ENCODE peak calls at places on chromosome 16, in ten cellular contexts. F is upper lobe of right lung; Q is ascending aorta; D is osteoblast; N is pancreas; V is effector memory CD4-positive, alpha-beta T cell; G is psoas muscle; J is fibroblast of lung; Y is colonic mucosa; T is PC-9. L is an unnamed sample.

GRCh38 chr16:82936941-82937551 is 310.3 kb downstream of the CDH13 start:
- DNase-seq in F (no peak), Q (no peak), D (no peak), N (no peak), V (no peak), G (no peak), J (peak; percentile 85), Y (no peak), T (no peak), L (no peak)

GRCh38 chr16:53608094-53608493 is 95.6 kb downstream of the RPGRIP1L start:
- DNase-seq in F (no peak), Q (no peak), D (peak; percentile 2), N (no peak), V (no peak), G (no peak), J (no peak), Y (no peak), T (no peak), L (no peak)

GRCh38 chr16:58331024-58331707 is 36.3 kb upstream of the PRSS54 start:
- DNase-seq in F (no peak), Q (no peak), D (no peak), N (no peak), V (no peak), G (no peak), J (peak; percentile 8), Y (no peak), T (no peak), L (peak; percentile 28)

GRCh38 chr16:6335072-6335471 is 997.6 kb upstream of the RBFOX1 start:
- DNase-seq in F (no peak), Q (no peak), D (no peak), N (no peak), V (no peak), G (no peak), J (no peak), Y (no peak), T (no peak), L (peak; percentile 61)

GRCh38 chr16:65908568-65908967 is 457.9 kb upstream of the CDH5 start:
- DNase-seq in F (no peak), Q (no peak), D (no peak), N (no peak), V (no peak), G (no peak), J (no peak), Y (no peak), T (no peak), L (peak; percentile 35)

GRCh38 chr16:54000361-54000760 is 286.2 kb downstream of the IRX3 start:
- DNase-seq in F (no peak), Q (no peak), D (no peak), N (no peak), V (no peak), G (no peak), J (no peak), Y (no peak), T (no peak), L (no peak)

GRCh38 chr16:16144416-16144815 is 78.9 kb downstream of the ABCC6 start:
- DNase-seq in F (no peak), Q (no peak), D (no peak), N (no peak), V (no peak), G (no peak), J (peak; percentile 58), Y (no peak), T (no peak), L (no peak)

GRCh38 chr16:2056681-2057407 is 9.1 kb downstream of the TSC2 start:
- DNase-seq in F (no peak), Q (no peak), D (no peak), N (peak; percentile 64), V (no peak), G (no peak), J (no peak), Y (no peak), T (no peak), L (no peak)

GRCh38 chr16:65218348-65218747 is 96.5 kb upstream of the CDH11 start:
- DNase-seq in F (no peak), Q (no peak), D (no peak), N (no peak), V (no peak), G (no peak), J (no peak), Y (no peak), T (no peak), L (no peak)

GRCh38 chr16:814974-815373 is 14.4 kb upstream of the GNG13 start:
- DNase-seq in F (no peak), Q (no peak), D (peak; percentile 94), N (no peak), V (no peak), G (no peak), J (peak; percentile 71), Y (no peak), T (no peak), L (no peak)

GRCh38 chr16:84554627-84555328 is 50.3 kb upstream of the MEAK7 start:
- DNase-seq in F (no peak), Q (no peak), D (no peak), N (no peak), V (no peak), G (no peak), J (no peak), Y (no peak), T (no peak), L (no peak)

GRCh38 chr16:19348578-19349315 is 63.2 kb downstream of the CLEC19A start:
- DNase-seq in F (no peak), Q (no peak), D (no peak), N (no peak), V (no peak), G (no peak), J (peak; percentile 53), Y (no peak), T (no peak), L (peak; percentile 80)

GRCh38 chr16:89549007-89549700 is 11.3 kb upstream of the RPL13 start:
- DNase-seq in F (no peak), Q (no peak), D (no peak), N (no peak), V (no peak), G (no peak), J (no peak), Y (no peak), T (no peak), L (no peak)
- H3K36me3 ChIP-seq in F (peaks cover 74% of the 10 kb centered on the region), Q (peaks cover 100% of the 10 kb centered on the region), D (peaks cover 80% of the 10 kb centered on the region), N (no peaks in the 10 kb centered on the region), V (peaks cover 61% of the 10 kb centered on the region), G (peaks cover 99% of the 10 kb centered on the region), J (peaks cover 27% of the 10 kb centered on the region), Y (peaks cover 16% of the 10 kb centered on the region), T (peaks cover 9% of the 10 kb centered on the region), L (peaks cover 98% of the 10 kb centered on the region)

GRCh38 chr16:86990451-86990850 is 326.7 kb downstream of the C16orf95 start:
- DNase-seq in F (no peak), Q (no peak), D (peak; percentile 27), N (no peak), V (no peak), G (no peak), J (no peak), Y (no peak), T (no peak), L (no peak)
- H3K27me3 ChIP-seq in F (peaks cover 16% of the 10 kb centered on the region), Q (no peaks in the 10 kb centered on the region), D (no peaks in the 10 kb centered on the region), N (no peaks in the 10 kb centered on the region), V (no peaks in the 10 kb centered on the region), G (no peaks in the 10 kb centered on the region), J (no peaks in the 10 kb centered on the region), Y (no peaks in the 10 kb centered on the region), T (peaks cover 93% of the 10 kb centered on the region), L (peaks cover 96% of the 10 kb centered on the region)

GRCh38 chr16:87446479-87446878 is 46.3 kb downstream of the ZCCHC14 start:
- DNase-seq in F (no peak), Q (no peak), D (no peak), N (no peak), V (no peak), G (no peak), J (no peak), Y (no peak), T (no peak), L (no peak)
- H3K36me3 ChIP-seq in F (peaks cover 44% of the 10 kb centered on the region), Q (peaks cover 20% of the 10 kb centered on the region), D (peaks cover 27% of the 10 kb centered on the region), N (no peaks in the 10 kb centered on the region), V (peaks cover 6% of the 10 kb centered on the region), G (peaks cover 39% of the 10 kb centered on the region), J (no peaks in the 10 kb centered on the region), Y (no peaks in the 10 kb centered on the region), T (peaks cover 3% of the 10 kb centered on the region), L (peaks cover 55% of the 10 kb centered on the region)

DNA sequence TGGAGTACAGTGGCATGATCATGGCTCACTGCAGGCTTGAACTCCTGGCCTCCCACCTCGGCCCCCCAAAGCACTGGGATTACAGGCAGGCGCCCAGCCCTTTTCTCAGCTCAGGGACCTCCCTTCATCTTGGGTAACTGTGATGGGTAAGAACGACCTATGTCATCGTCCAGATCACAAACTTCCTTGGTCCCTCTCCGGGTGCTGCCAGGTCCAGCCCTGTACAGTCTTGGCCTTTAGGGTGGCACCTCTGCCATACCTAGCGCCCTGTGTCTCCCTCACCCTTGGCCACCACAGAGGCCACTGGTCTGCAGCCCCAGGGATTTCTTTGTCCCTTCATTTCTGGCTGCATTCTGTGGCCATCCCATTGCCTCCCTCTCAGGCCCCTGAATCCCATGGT is 29.7 kb upstream of the ZFP90 start:
- DNase-seq in F (no peak), Q (no peak), D (no peak), N (peak; percentile 41), V (no peak), G (no peak), J (no peak), Y (no peak), T (no peak), L (no peak)
- H3K27me3 ChIP-seq in F (no peaks in the 10 kb centered on the region), Q (no peaks in the 10 kb centered on the region), D (peaks cover 9% of the 10 kb centered on the region), N (no peaks in the 10 kb centered on the region), V (peaks cover 3% of the 10 kb centered on the region), G (no peaks in the 10 kb centered on the region), J (no peaks in the 10 kb centered on the region), Y (no peaks in the 10 kb centered on the region), T (no peaks in the 10 kb centered on the region), L (peaks cover 6% of the 10 kb centered on the region)

GRCh38 chr16:56202036-56202435 is 10.7 kb downstream of the GNAO1 start:
- DNase-seq in F (no peak), Q (no peak), D (no peak), N (no peak), V (no peak), G (no peak), J (peak; percentile 23), Y (no peak), T (peak; percentile 62), L (no peak)
- H3K36me3 ChIP-seq in F (no peaks in the 10 kb centered on the region), Q (no peaks in the 10 kb centered on the region), D (no peaks in the 10 kb centered on the region), N (no peaks in the 10 kb centered on the region), V (no peaks in the 10 kb centered on the region), G (no peaks in the 10 kb centered on the region), J (no peaks in the 10 kb centered on the region), Y (no peaks in the 10 kb centered on the region), T (no peaks in the 10 kb centered on the region), L (no peaks in the 10 kb centered on the region)

GRCh38 chr16:77148121-77148520 is 42.9 kb upstream of the MON1B start:
- DNase-seq in F (no peak), Q (no peak), D (no peak), N (no peak), V (no peak), G (no peak), J (no peak), Y (no peak), T (no peak), L (no peak)
- H3K27me3 ChIP-seq in F (no peaks in the 10 kb centered on the region), Q (no peaks in the 10 kb centered on the region), D (no peaks in the 10 kb centered on the region), N (no peaks in the 10 kb centered on the region), V (no peaks in the 10 kb centered on the region), G (no peaks in the 10 kb centered on the region), J (no peaks in the 10 kb centered on the region), Y (no peaks in the 10 kb centered on the region), T (peaks cover 31% of the 10 kb centered on the region), L (no peaks in the 10 kb centered on the region)

DNA sequence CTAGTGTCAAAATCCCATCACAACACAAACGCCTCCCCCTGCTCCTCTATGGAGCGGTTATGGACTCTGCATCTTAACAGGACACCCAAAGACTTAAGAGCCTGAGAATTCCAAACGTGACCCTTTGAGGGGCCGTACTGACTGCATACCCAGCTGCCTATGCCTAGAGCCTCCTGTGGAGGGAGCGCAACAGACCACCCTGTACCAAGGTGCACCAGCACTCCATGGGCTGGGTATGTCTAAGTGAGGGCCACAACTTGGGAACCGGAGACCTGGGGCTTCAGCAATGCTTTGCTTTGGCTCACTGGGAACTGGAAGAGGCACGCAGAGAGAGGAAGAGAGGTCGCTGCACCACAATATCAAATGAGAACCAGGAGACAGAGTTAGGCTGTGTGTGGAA is 5.4 kb downstream of the ANKS3 start:
- DNase-seq in F (no peak), Q (no peak), D (peak; percentile 36), N (peak; percentile 15), V (no peak), G (no peak), J (no peak), Y (no peak), T (no peak), L (no peak)
- H3K36me3 ChIP-seq in F (peaks cover 53% of the 10 kb centered on the region), Q (peaks cover 54% of the 10 kb centered on the region), D (peaks cover 42% of the 10 kb centered on the region), N (no peaks in the 10 kb centered on the region), V (peaks cover 34% of the 10 kb centered on the region), G (peaks cover 79% of the 10 kb centered on the region), J (peaks cover 11% of the 10 kb centered on the region), Y (no peaks in the 10 kb centered on the region), T (peaks cover 8% of the 10 kb centered on the region), L (peaks cover 76% of the 10 kb centered on the region)

L was measured in NT2/D1.